ENCODE peak calls at places on chromosomes 11 and 22, in ten cellular contexts. H is suprapubic skin; A is CD8-positive, alpha-beta T cell; X is right lobe of liver; S is body of pancreas; N is A673; M is upper lobe of right lung; E is pancreas; U is left ventricle myocardium inferior; K is hepatocyte. F is an unnamed sample. For H3K4me1 and H3K27me3, the result is how much of the 10 kb centered on the place peaks cover.

GRCh38 chr11:79363261-79363660 is 77.6 kb downstream of the TENM4 start:
- DNase-seq in H (no peak), S (no peak), A (no peak), X (no peak), M (no peak), K (no peak), E (no peak), N (no peak), U (no peak), F (no peak)

GRCh38 chr22:19902245-19902699 is 39.3 kb upstream of the COMT start:
- DNase-seq in E (no peak), N (no peak), S (no peak), K (no peak), H (no peak), X (no peak), M (no peak), U (no peak), A (no peak), F (no peak)

GRCh38 chr11:111416231-111416960 is 37.3 kb upstream of the POU2AF1 start:
- DNase-seq in X (no peak), N (no peak), U (no peak), K (no peak), S (no peak), A (no peak), E (no peak), H (no peak), M (no peak), F (no peak)

GRCh38 chr11:16967347-16967662 is 46.9 kb downstream of the PLEKHA7 start:
- DNase-seq in U (no peak), M (no peak), X (no peak), H (no peak), E (no peak), S (no peak), A (no peak), K (no peak), N (no peak), F (no peak)

GRCh38 chr11:115222218-115222862 is 281.9 kb downstream of the CADM1 start:
- DNase-seq in A (no peak), H (no peak), X (no peak), U (no peak), S (no peak), K (no peak), E (no peak), M (no peak), N (peak), F (no peak)

GRCh38 chr22:22710719-22711531 is 66.5 kb downstream of the GGTLC2 start:
- DNase-seq in K (peak), M (peak), A (peak), H (no peak), U (peak), S (peak), X (peak), N (peak), E (peak), F (peak)

GRCh38 chr11:4610258-4610935 is 2.4 kb upstream of the TRIM68 start:
- DNase-seq in A (no peak), K (no peak), M (no peak), N (no peak), X (no peak), S (no peak), E (no peak), U (no peak), H (no peak), F (no peak)

GRCh38 chr11:130513132-130513531 is 64.7 kb downstream of the ADAMTS15 start:
- DNase-seq in H (no peak), E (no peak), S (no peak), K (no peak), A (no peak), X (no peak), U (peak), N (no peak), M (no peak), F (peak)

GRCh38 chr11:2261436-2262230 is 8.8 kb downstream of the ASCL2 start:
- DNase-seq in X (no peak), K (no peak), H (no peak), A (no peak), S (no peak), U (no peak), M (peak), E (no peak), N (no peak), F (no peak)

GRCh38 chr11:57776101-57776511 is 14.5 kb downstream of the CTNND1 start:
- DNase-seq in A (no peak), S (no peak), U (peak), N (no peak), M (no peak), H (no peak), X (no peak), K (no peak), E (no peak), F (no peak)

GRCh38 chr11:60880635-60881282 is 13.4 kb downstream of the ZP1 start:
- DNase-seq in M (no peak), K (no peak), U (no peak), N (no peak), E (no peak), X (no peak), A (no peak), H (no peak), S (no peak), F (peak)

GRCh38 chr11:2927851-2928604 is 1.2 kb downstream of the PHLDA2 start:
- DNase-seq in H (no peak), E (peak), A (no peak), K (no peak), X (peak), S (no peak), U (peak), M (peak), N (peak), F (peak)

GRCh38 chr11:117019871-117020270 is 78.4 kb downstream of the SIK3 start:
- DNase-seq in A (no peak), X (no peak), K (no peak), S (no peak), U (no peak), M (no peak), N (no peak), E (no peak), H (no peak), F (no peak)

GRCh38 chr11:67457453-67457852 is 2.3 kb downstream of the CABP4 start:
- DNase-seq in K (no peak), A (no peak), H (no peak), N (no peak), U (no peak), X (no peak), E (no peak), M (no peak), S (no peak), F (peak)

GRCh38 chr22:24370426-24370825 is 57.0 kb upstream of the ADORA2A start:
- DNase-seq in X (no peak), U (no peak), H (no peak), N (no peak), K (no peak), S (no peak), A (no peak), M (no peak), E (no peak), F (no peak)

GRCh38 chr11:7600205-7600775 is 73.0 kb downstream of the CYB5R2 start:
- DNase-seq in S (peak), M (peak), X (peak), N (no peak), A (no peak), U (no peak), K (peak), H (peak), E (no peak), F (peak)
- H3K4me1 ChIP-seq in S (half or more), M (under half), X (under half), N (under half), A (under half), U (under half), K (half or more), H (half or more), E (under half), F (under half)

GRCh38 chr22:17436981-17437410 is 67.7 kb downstream of the CECR2 start:
- DNase-seq in E (no peak), K (peak), A (no peak), M (no peak), S (no peak), X (no peak), N (no peak), H (no peak), U (no peak), F (no peak)
- H3K27ac ChIP-seq in E (no peak), K (peak), A (no peak), M (no peak), S (no peak), X (no peak), N (peak), H (no peak), U (peak), F (no peak)

GRCh38 chr11:75219869-75220268 is 20.7 kb upstream of the TPBGL start:
- DNase-seq in H (no peak), X (no peak), S (no peak), A (no peak), N (no peak), K (no peak), M (no peak), E (peak), U (no peak), F (no peak)

GRCh38 chr11:75212463-75212862 is 28.1 kb upstream of the TPBGL start:
- DNase-seq in A (no peak), S (peak), M (no peak), N (no peak), K (no peak), X (no peak), U (no peak), E (peak), H (no peak), F (no peak)

GRCh38 chr11:75214411-75214821 is 26.2 kb upstream of the TPBGL start:
- DNase-seq in N (peak), K (peak), S (peak), U (peak), H (no peak), A (peak), X (peak), E (peak), M (peak), F (peak)

GRCh38 chr11:75214843-75215242 is 25.7 kb upstream of the TPBGL start:
- DNase-seq in N (no peak), K (no peak), U (no peak), M (no peak), X (no peak), A (no peak), E (no peak), H (no peak), S (no peak), F (no peak)
- H3K27me3 ChIP-seq in N (under half), K (under half), U (half or more), M (under half), X (under half), A (under half), E (under half), H (under half), S (under half), F (under half)

GRCh38 chr11:45161252-45162063 is 15.0 kb downstream of the PRDM11 start:
- DNase-seq in A (no peak), H (no peak), U (no peak), N (no peak), K (no peak), E (peak), M (peak), X (peak), S (peak), F (peak)

GRCh38 chr11:45162916-45163879 is 16.8 kb downstream of the PRDM11 start:
- DNase-seq in X (no peak), S (no peak), M (peak), U (no peak), N (no peak), E (no peak), K (no peak), A (no peak), H (no peak), F (no peak)

GRCh38 chr11:45163956-45164575 is 17.6 kb downstream of the PRDM11 start:
- DNase-seq in N (peak), E (no peak), A (no peak), S (no peak), M (peak), U (no peak), X (no peak), H (no peak), K (no peak), F (peak)

GRCh38 chr11:45159781-45160365 is 13.4 kb downstream of the PRDM11 start:
- DNase-seq in S (no peak), A (no peak), X (no peak), E (peak), H (peak), U (no peak), M (peak), N (no peak), K (no peak), F (no peak)

DNA sequence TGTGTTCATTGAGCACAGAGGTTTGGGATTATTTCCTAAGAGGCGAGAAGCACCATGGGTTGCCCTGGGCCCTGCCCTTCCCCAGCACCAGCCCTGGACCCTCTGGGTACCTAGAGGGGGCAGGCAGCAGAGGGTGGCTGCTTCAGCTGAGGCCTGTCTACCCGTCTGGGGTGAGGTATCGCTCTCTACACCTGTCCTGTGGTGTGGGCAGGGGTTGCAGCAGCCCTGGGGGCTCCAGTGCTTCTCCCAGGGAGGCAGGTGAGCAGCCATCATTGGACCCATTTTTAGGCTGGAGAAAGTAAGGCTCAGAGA is 15.6 kb downstream of the PRDM11 start:
- DNase-seq in A (no peak), N (no peak), M (no peak), K (no peak), E (peak), S (no peak), U (no peak), X (no peak), H (no peak), F (no peak)
- H3K4me1 ChIP-seq in A (under half), N (under half), M (under half), K (under half), E (under half), S (under half), U (half or more), X (under half), H (under half), F (under half)

GRCh38 chr22:29128891-29129643 is 56.2 kb downstream of the KREMEN1 start:
- DNase-seq in A (no peak), K (no peak), M (no peak), N (no peak), E (no peak), U (no peak), S (no peak), H (no peak), X (no peak), F (no peak)
- H3K27ac ChIP-seq in A (no peak), K (no peak), M (no peak), N (no peak), E (no peak), U (peak), S (no peak), H (peak), X (peak), F (peak)

GRCh38 chr11:72244317-72245231 is 598 bp upstream of the PHOX2A start:
- DNase-seq in X (no peak), H (no peak), A (no peak), U (no peak), M (peak), K (no peak), E (peak), N (no peak), S (no peak), F (no peak)

GRCh38 chr11:72250661-72251465 is 6.9 kb upstream of the PHOX2A start:
- DNase-seq in A (no peak), U (no peak), M (no peak), K (no peak), E (no peak), H (no peak), S (no peak), X (no peak), N (no peak), F (no peak)

GRCh38 chr11:72249961-72250360 is 6.0 kb upstream of the PHOX2A start:
- DNase-seq in K (no peak), A (no peak), U (no peak), N (no peak), H (no peak), X (no peak), S (no peak), E (no peak), M (no peak), F (no peak)

GRCh38 chr11:72245232-72245816 is 1.3 kb upstream of the PHOX2A start:
- DNase-seq in E (peak), A (no peak), X (no peak), N (no peak), M (peak), U (no peak), K (no peak), S (no peak), H (no peak), F (no peak)

GRCh38 chr11:72247584-72247983 is 3.6 kb upstream of the PHOX2A start:
- DNase-seq in A (no peak), H (no peak), X (no peak), K (no peak), S (no peak), U (no peak), E (no peak), N (no peak), M (no peak), F (no peak)
- H3K27me3 ChIP-seq in A (under half), H (half or more), X (under half), K (half or more), S (under half), U (half or more), E (under half), N (half or more), M (half or more), F (under half)

DNA sequence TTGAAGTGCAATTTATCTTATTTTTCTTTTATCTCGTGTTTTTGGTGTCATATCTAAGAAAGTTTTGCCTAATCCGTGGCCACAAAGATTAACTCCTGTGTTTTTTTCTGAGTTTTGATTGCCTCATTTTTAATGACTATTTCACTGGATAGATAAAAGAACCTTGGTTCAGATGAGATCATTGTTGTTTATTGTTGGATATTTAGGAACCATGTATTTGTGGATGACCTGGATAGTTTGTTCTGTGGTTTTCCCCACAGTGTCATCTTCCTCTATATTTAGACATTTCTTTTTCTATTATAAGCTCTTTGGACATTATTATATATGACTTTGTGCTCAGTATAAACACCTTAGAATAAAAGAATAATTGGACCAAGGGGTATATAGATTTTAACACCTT is 37.2 kb downstream of the PPP6R3 start:
- DNase-seq in U (no peak), H (no peak), N (no peak), K (no peak), A (no peak), E (no peak), S (no peak), M (no peak), X (no peak), F (no peak)
- H3K4me1 ChIP-seq in U (half or more), H (half or more), N (under half), K (under half), A (half or more), E (under half), S (under half), M (half or more), X (under half), F (under half)